ENCODE peak calls at places on chromosome 13, in eight cellular contexts. K is DND-41, F is astrocyte, J is GM12878, B is fibroblast of lung, U is A673, D is GM23338, P is H1. A is an unnamed sample.
A peak's percentile ranks its signal among the peaks of the same experiment; 100 is the strongest.

GRCh38 chr13:111852701-111853100 is 214.2 kb upstream of the SOX1 start:
- DNase-seq in K (no peak), F (no peak), J (no peak), B (no peak), U (no peak), D (no peak), P (no peak), A (no peak)

GRCh38 chr13:80603351-80603750 is 262.4 kb upstream of the SPRY2 start:
- DNase-seq in K (no peak), F (no peak), J (no peak), B (no peak), U (no peak), D (no peak), P (no peak), A (no peak)

GRCh38 chr13:31767175-31767900 is 28.0 kb downstream of the RXFP2 start:
- DNase-seq in K (no peak), F (peak; percentile 98), J (no peak), B (peak; percentile 98), U (no peak), D (no peak), P (no peak), A (no peak)

GRCh38 chr13:91216928-91217700 is 130.4 kb upstream of the MIR17HG start:
- DNase-seq in K (no peak), F (no peak), J (no peak), B (no peak), U (no peak), D (peak; percentile 25), P (no peak), A (peak; percentile 97)

GRCh38 chr13:74466015-74466414 is 331.8 kb upstream of the KLF12 start:
- DNase-seq in K (no peak), F (no peak), J (no peak), B (no peak), U (no peak), D (peak; percentile 39), P (no peak), A (peak; percentile 27)

GRCh38 chr13:73341748-73342147 is 282.9 kb downstream of the KLF5 start:
- DNase-seq in K (no peak), F (peak; percentile 79), J (no peak), B (peak; percentile 85), U (peak; percentile 40), D (peak; percentile 41), P (no peak), A (no peak)

GRCh38 chr13:78587395-78587794 is 16.0 kb downstream of the POU4F1 start:
- DNase-seq in K (no peak), F (no peak), J (no peak), B (no peak), U (no peak), D (no peak), P (no peak), A (peak; percentile 24)

GRCh38 chr13:26266311-26266710 is 12.4 kb downstream of the CDK8 start:
- DNase-seq in K (no peak), F (no peak), J (no peak), B (no peak), U (no peak), D (no peak), P (no peak), A (no peak)

GRCh38 chr13:111882351-111882750 is 184.6 kb upstream of the SOX1 start:
- DNase-seq in K (no peak), F (no peak), J (no peak), B (no peak), U (no peak), D (no peak), P (no peak), A (no peak)

GRCh38 chr13:98059276-98059675 is 83.6 kb upstream of the FARP1 start:
- DNase-seq in K (no peak), F (no peak), J (no peak), B (no peak), U (no peak), D (no peak), P (no peak), A (peak; percentile 45)

GRCh38 chr13:29140277-29140676 is 320.1 kb downstream of the MTUS2 start:
- DNase-seq in K (no peak), F (no peak), J (no peak), B (peak; percentile 0), U (no peak), D (no peak), P (no peak), A (no peak)

GRCh38 chr13:30906411-30906990 is 430 bp downstream of the MEDAG start:
- DNase-seq in K (no peak), F (peak; percentile 17), J (no peak), B (peak; percentile 17), U (no peak), D (peak; percentile 62), P (no peak), A (no peak)

GRCh38 chr13:30872195-30872594 is 33.9 kb upstream of the MEDAG start:
- DNase-seq in K (no peak), F (no peak), J (no peak), B (no peak), U (no peak), D (no peak), P (no peak), A (no peak)

GRCh38 chr13:27808866-27809546 is 16.7 kb downstream of the GSX1 start:
- DNase-seq in K (no peak), F (no peak), J (no peak), B (no peak), U (no peak), D (no peak), P (no peak), A (no peak)

GRCh38 chr13:94705081-94705751 is 7.1 kb downstream of the SOX21 start:
- DNase-seq in K (no peak), F (no peak), J (no peak), B (no peak), U (no peak), D (peak; percentile 70), P (no peak), A (peak; percentile 35)

GRCh38 chr13:94704347-94705080 is 7.8 kb downstream of the SOX21 start:
- DNase-seq in K (no peak), F (no peak), J (no peak), B (no peak), U (no peak), D (peak; percentile 58), P (no peak), A (peak; percentile 26)

GRCh38 chr13:94706854-94707399 is 5.4 kb downstream of the SOX21 start:
- DNase-seq in K (no peak), F (no peak), J (no peak), B (no peak), U (no peak), D (peak; percentile 54), P (no peak), A (peak; percentile 96)

GRCh38 chr13:94707400-94708021 is 4.8 kb downstream of the SOX21 start:
- DNase-seq in K (no peak), F (no peak), J (no peak), B (no peak), U (no peak), D (peak; percentile 70), P (no peak), A (peak; percentile 88)

GRCh38 chr13:94706101-94706853 is 6.1 kb downstream of the SOX21 start:
- DNase-seq in K (no peak), F (no peak), J (no peak), B (no peak), U (no peak), D (peak; percentile 32), P (no peak), A (peak; percentile 73)
- TF ChIP-seq EZH2 in K (no peak), F (no peak), J (no peak), B (no peak), U (no peak), D (no peak), P (no peak), A (no peak)

DNA sequence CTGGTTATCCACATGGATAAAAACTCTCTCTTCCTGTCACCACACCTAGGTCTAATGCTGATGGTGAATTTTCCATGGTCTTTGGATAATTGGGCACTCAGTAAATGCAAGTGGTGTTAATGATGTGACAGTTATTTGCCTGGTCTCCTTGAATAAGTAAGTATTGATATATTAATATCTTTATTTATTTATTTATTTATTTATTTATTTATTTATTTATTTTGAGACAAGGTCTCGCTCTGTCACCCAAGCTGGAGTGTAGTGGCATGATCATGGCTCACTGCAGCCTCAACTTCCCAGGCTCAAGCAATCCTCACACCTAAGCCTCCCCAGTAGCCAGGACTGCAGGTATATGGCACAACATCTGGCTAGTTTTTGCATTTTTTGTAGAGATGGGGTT is 46.3 kb upstream of the ITM2B start:
- DNase-seq in K (no peak), F (no peak), J (no peak), B (no peak), U (no peak), D (no peak), P (no peak), A (no peak)
- H3K27ac ChIP-seq in K (peak overlapping the region; percentile 76), F (no peak overlapping the region), J (no peak overlapping the region), B (no peak overlapping the region), U (no peak overlapping the region), D (no peak overlapping the region), P (no peak overlapping the region), A (no peak overlapping the region)

GRCh38 chr13:110239280-110240120 is 67.5 kb downstream of the COL4A1 start:
- DNase-seq in K (no peak), F (no peak), J (no peak), B (no peak), U (no peak), D (no peak), P (no peak), A (no peak)
- TF ChIP-seq CTCF in K (peak; percentile 19), F (no peak), J (no peak), B (peak; percentile 22), U (peak; percentile 33), D (no peak), P (no peak), A (no peak)

GRCh38 chr13:25169951-25170553 is 2.0 kb downstream of the AMER2 start:
- DNase-seq in K (no peak), F (no peak), J (no peak), B (no peak), U (peak; percentile 70), D (no peak), P (no peak), A (no peak)

GRCh38 chr13:25171170-25171516 is 945 bp downstream of the AMER2 start:
- DNase-seq in K (no peak), F (no peak), J (no peak), B (no peak), U (no peak), D (no peak), P (no peak), A (no peak)

GRCh38 chr13:25171517-25172302 is at the start of gene AMER2:
- DNase-seq in K (no peak), F (peak; percentile 6), J (no peak), B (peak; percentile 11), U (peak; percentile 86), D (peak; percentile 37), P (no peak), A (peak; percentile 86)

GRCh38 chr13:25169356-25169755 is 2.7 kb downstream of the AMER2 start:
- DNase-seq in K (no peak), F (no peak), J (no peak), B (no peak), U (peak; percentile 58), D (no peak), P (no peak), A (no peak)

DNA sequence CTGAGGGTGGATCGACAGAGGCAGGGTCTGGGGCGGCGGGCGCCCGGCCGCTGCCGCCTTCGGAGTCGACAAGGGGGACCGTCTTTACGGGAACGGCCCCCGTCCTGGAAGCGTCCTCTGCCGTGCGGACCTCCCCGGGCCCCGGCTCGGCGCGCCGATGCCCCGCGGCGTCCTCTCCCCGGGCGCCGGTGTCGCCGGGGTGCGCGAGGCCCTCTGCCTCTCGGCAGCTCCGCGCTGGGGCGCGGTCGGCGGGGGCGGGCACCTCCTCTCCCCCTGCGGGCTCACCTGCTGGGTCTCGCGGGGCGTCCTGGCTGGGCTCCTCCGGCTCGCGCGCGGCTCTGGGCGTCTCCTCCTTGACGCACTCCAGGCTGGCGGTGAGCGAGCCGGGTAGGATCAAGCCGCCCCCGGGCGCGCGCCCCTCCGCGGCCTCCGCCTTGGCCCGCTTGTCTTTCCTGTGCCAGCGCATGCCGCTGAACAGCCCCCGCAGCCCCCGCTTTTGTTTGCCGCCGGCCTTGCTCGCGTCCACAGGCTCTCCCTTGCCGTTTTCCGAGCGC is 1.5 kb downstream of the AMER2 start:
- DNase-seq in K (no peak), F (no peak), J (no peak), B (no peak), U (peak; percentile 85), D (peak; percentile 56), P (no peak), A (peak; percentile 67)
- TF ChIP-seq EZH2 in K (no peak), F (peak; percentile 76), J (no peak), B (peak; percentile 58), U (no peak), D (no peak), P (peak; percentile 47), A (peak; percentile 77)

A was measured in neural progenitor cell.